ENCODE peak calls at places on chromosomes 6 and 20, in nine cellular contexts. V, X, F, P, R, Y, L, U and D are unnamed samples.

GRCh38 chr6:18260448-18261106 is 3.8 kb downstream of the DEK start:
- DNase-seq in X (peak), P (no peak), R (no peak), V (no peak), U (peak), Y (no peak), F (peak), L (peak), D (no peak)

GRCh38 chr20:50146732-50147662 is 6.5 kb downstream of the PEDS1 start:
- DNase-seq in F (peak), U (peak), P (no peak), X (peak), L (peak), R (no peak), Y (peak), V (peak), D (peak)

GRCh38 chr6:133165235-133165634 is 75.9 kb upstream of the EYA4 start:
- DNase-seq in F (no peak), L (no peak), X (no peak), Y (no peak), P (no peak), R (no peak), U (no peak), V (no peak), D (no peak)

GRCh38 chr20:20466341-20466879 is 98.5 kb downstream of the INSM1 start:
- DNase-seq in L (peak), V (no peak), R (no peak), F (no peak), P (no peak), Y (no peak), X (peak), U (peak), D (no peak)

GRCh38 chr20:8943638-8944037 is 125.2 kb upstream of the PLCB4 start:
- DNase-seq in X (peak), Y (no peak), P (no peak), R (no peak), V (no peak), F (no peak), U (no peak), L (no peak), D (no peak)

GRCh38 chr6:66226099-66226498 is 519.1 kb upstream of the EYS start:
- DNase-seq in P (no peak), R (no peak), F (no peak), Y (no peak), X (no peak), V (no peak), U (no peak), L (no peak), D (no peak)

GRCh38 chr6:132820629-132821381 is 6.4 kb downstream of the RPS12 start:
- DNase-seq in P (no peak), L (no peak), V (no peak), R (no peak), U (peak), F (no peak), Y (no peak), X (peak), D (no peak)

GRCh38 chr6:89734526-89734925 is 85.1 kb downstream of the MDN1 start:
- DNase-seq in V (no peak), Y (no peak), F (no peak), R (no peak), P (no peak), L (no peak), U (peak), X (no peak), D (no peak)

GRCh38 chr6:45903959-45904358 is 111.7 kb downstream of the CLIC5 start:
- DNase-seq in U (no peak), V (no peak), R (no peak), P (no peak), F (no peak), Y (no peak), X (no peak), L (no peak), D (no peak)